ENCODE peak calls at places on chromosomes 12 and 14, in seven cellular contexts. One of them, this sample, is unnamed.

GRCh38 chr14:61147369-61147897 is 133.7 kb downstream of the TMEM30B start:
- DNase-seq in SK-N-SH: no peak
- DNase-seq in Panc1: no peak
- DNase-seq in GM12878: no peak
- DNase-seq in K562: no peak
- DNase-seq in H1: no peak
- DNase-seq in HepG2: no peak
- DNase-seq in this sample: no peak

GRCh38 chr12:31370645-31371620 is 45.0 kb upstream of the SINHCAF start:
- DNase-seq in H1: peak
- DNase-seq in GM12878: no peak
- DNase-seq in SK-N-SH: no peak
- DNase-seq in K562: peak
- DNase-seq in HepG2: peak
- DNase-seq in Panc1: no peak
- DNase-seq in this sample: no peak

GRCh38 chr14:40983604-40984003 is 623.1 kb upstream of the LRFN5 start:
- DNase-seq in K562: no peak
- DNase-seq in HepG2: no peak
- DNase-seq in Panc1: no peak
- DNase-seq in GM12878: no peak
- DNase-seq in SK-N-SH: no peak
- DNase-seq in H1: no peak
- DNase-seq in this sample: no peak

GRCh38 chr14:32078030-32078793 is 1.1 kb downstream of the ARHGAP5 start:
- DNase-seq in SK-N-SH: peak
- DNase-seq in HepG2: peak
- DNase-seq in K562: peak
- DNase-seq in GM12878: no peak
- DNase-seq in Panc1: no peak
- DNase-seq in H1: no peak
- DNase-seq in this sample: no peak

GRCh38 chr12:76375470-76375869 is 27.3 kb upstream of the BBS10 start:
- DNase-seq in Panc1: no peak
- DNase-seq in H1: no peak
- DNase-seq in SK-N-SH: no peak
- DNase-seq in GM12878: no peak
- DNase-seq in K562: no peak
- DNase-seq in HepG2: peak
- DNase-seq in this sample: no peak

GRCh38 chr14:22471545-22472121 is 117.4 kb downstream of the DAD1 start:
- DNase-seq in K562: peak
- DNase-seq in H1: peak
- DNase-seq in SK-N-SH: peak
- DNase-seq in HepG2: peak
- DNase-seq in GM12878: no peak
- DNase-seq in Panc1: peak
- DNase-seq in this sample: peak

GRCh38 chr12:115911360-115911759 is 366.1 kb downstream of the MED13L start:
- DNase-seq in Panc1: no peak
- DNase-seq in HepG2: no peak
- DNase-seq in GM12878: no peak
- DNase-seq in SK-N-SH: no peak
- DNase-seq in H1: no peak
- DNase-seq in K562: no peak
- DNase-seq in this sample: no peak

GRCh38 chr12:19035552-19035951 is 94.0 kb upstream of the PLEKHA5 start:
- DNase-seq in HepG2: no peak
- DNase-seq in H1: no peak
- DNase-seq in SK-N-SH: no peak
- DNase-seq in Panc1: no peak
- DNase-seq in K562: no peak
- DNase-seq in GM12878: no peak
- DNase-seq in this sample: no peak

GRCh38 chr12:57727758-57728395 is 10.7 kb downstream of the AGAP2 start:
- DNase-seq in H1: no peak
- DNase-seq in GM12878: no peak
- DNase-seq in HepG2: no peak
- DNase-seq in Panc1: no peak
- DNase-seq in SK-N-SH: no peak
- DNase-seq in K562: no peak
- DNase-seq in this sample: no peak

GRCh38 chr12:830111-830867 is 77.9 kb downstream of the WNK1 start:
- DNase-seq in K562: no peak
- DNase-seq in HepG2: no peak
- DNase-seq in Panc1: no peak
- DNase-seq in SK-N-SH: no peak
- DNase-seq in GM12878: no peak
- DNase-seq in H1: no peak
- DNase-seq in this sample: no peak

GRCh38 chr12:122366685-122367475 is 55.6 kb downstream of the CLIP1 start:
- DNase-seq in GM12878: no peak
- DNase-seq in Panc1: peak
- DNase-seq in K562: peak
- DNase-seq in SK-N-SH: no peak
- DNase-seq in HepG2: peak
- DNase-seq in H1: no peak
- DNase-seq in this sample: peak

GRCh38 chr14:68486033-68486732 is 306.7 kb downstream of the ZFP36L1 start:
- DNase-seq in GM12878: no peak
- DNase-seq in Panc1: no peak
- DNase-seq in K562: peak
- DNase-seq in SK-N-SH: no peak
- DNase-seq in HepG2: peak
- DNase-seq in H1: no peak
- DNase-seq in this sample: no peak

GRCh38 chr14:65993996-65994395 is 492.2 kb upstream of the CCDC196 start:
- DNase-seq in HepG2: no peak
- DNase-seq in Panc1: no peak
- DNase-seq in H1: no peak
- DNase-seq in K562: no peak
- DNase-seq in SK-N-SH: no peak
- DNase-seq in GM12878: no peak
- DNase-seq in this sample: no peak

GRCh38 chr14:65993103-65993502 is 493.1 kb upstream of the CCDC196 start:
- DNase-seq in GM12878: no peak
- DNase-seq in Panc1: no peak
- DNase-seq in SK-N-SH: no peak
- DNase-seq in HepG2: no peak
- DNase-seq in K562: no peak
- DNase-seq in H1: no peak
- DNase-seq in this sample: no peak

GRCh38 chr14:65985976-65986375 is 500.2 kb upstream of the CCDC196 start:
- DNase-seq in GM12878: no peak
- DNase-seq in SK-N-SH: no peak
- DNase-seq in H1: no peak
- DNase-seq in K562: no peak
- DNase-seq in HepG2: no peak
- DNase-seq in Panc1: no peak
- DNase-seq in this sample: no peak

GRCh38 chr14:65989981-65990380 is 496.2 kb upstream of the CCDC196 start:
- DNase-seq in SK-N-SH: no peak
- DNase-seq in Panc1: no peak
- DNase-seq in K562: no peak
- DNase-seq in HepG2: no peak
- DNase-seq in GM12878: no peak
- DNase-seq in H1: no peak
- DNase-seq in this sample: no peak

DNA sequence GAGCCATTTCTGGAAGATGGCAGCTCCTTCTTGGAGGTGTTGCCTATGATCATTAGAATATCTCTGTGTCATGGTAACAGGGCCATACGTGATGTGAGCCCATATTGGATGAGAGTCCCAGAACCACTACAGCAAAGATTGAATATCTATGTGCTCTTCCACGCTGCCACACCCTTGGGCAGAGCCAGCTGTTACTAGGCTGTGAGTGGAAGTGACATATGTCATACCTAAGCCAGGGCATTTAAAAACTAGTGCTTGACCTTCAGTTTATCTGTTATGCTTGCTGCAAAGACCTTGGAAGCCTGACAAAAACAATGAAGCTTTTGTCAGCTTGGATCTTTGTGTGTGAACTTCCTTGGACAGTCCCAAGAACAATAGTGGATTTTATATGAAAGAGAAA is 495.0 kb upstream of the CCDC196 start:
- DNase-seq in H1: no peak
- DNase-seq in HepG2: no peak
- DNase-seq in Panc1: no peak
- DNase-seq in K562: no peak
- DNase-seq in SK-N-SH: no peak
- DNase-seq in GM12878: no peak
- DNase-seq in this sample: no peak
- TF ChIP-seq SIN3A in H1: no peak
- TF ChIP-seq SIN3A in HepG2: no peak
- TF ChIP-seq SIN3A in Panc1: no peak
- TF ChIP-seq SIN3A in K562: no peak
- TF ChIP-seq SIN3A in SK-N-SH: no peak
- TF ChIP-seq SIN3A in GM12878: no peak
- TF ChIP-seq SIN3A in this sample: no peak

GRCh38 chr12:112121780-112122565 is 3.4 kb upstream of the TRAFD1 start:
- DNase-seq in SK-N-SH: no peak
- DNase-seq in GM12878: no peak
- DNase-seq in Panc1: no peak
- DNase-seq in H1: no peak
- DNase-seq in K562: peak
- DNase-seq in HepG2: no peak
- DNase-seq in this sample: peak
- TF ChIP-seq SIN3A in SK-N-SH: no peak
- TF ChIP-seq SIN3A in GM12878: no peak
- TF ChIP-seq SIN3A in Panc1: no peak
- TF ChIP-seq SIN3A in H1: no peak
- TF ChIP-seq SIN3A in K562: no peak
- TF ChIP-seq SIN3A in HepG2: no peak
- TF ChIP-seq SIN3A in this sample: no peak

GRCh38 chr12:108876550-108876949 is 3.3 kb upstream of the DAO start:
- DNase-seq in HepG2: no peak
- DNase-seq in SK-N-SH: no peak
- DNase-seq in Panc1: no peak
- DNase-seq in K562: no peak
- DNase-seq in H1: no peak
- DNase-seq in GM12878: no peak
- DNase-seq in this sample: no peak
- TF ChIP-seq SIN3A in HepG2: no peak
- TF ChIP-seq SIN3A in SK-N-SH: no peak
- TF ChIP-seq SIN3A in Panc1: no peak
- TF ChIP-seq SIN3A in K562: no peak
- TF ChIP-seq SIN3A in H1: no peak
- TF ChIP-seq SIN3A in GM12878: no peak
- TF ChIP-seq SIN3A in this sample: no peak

DNA sequence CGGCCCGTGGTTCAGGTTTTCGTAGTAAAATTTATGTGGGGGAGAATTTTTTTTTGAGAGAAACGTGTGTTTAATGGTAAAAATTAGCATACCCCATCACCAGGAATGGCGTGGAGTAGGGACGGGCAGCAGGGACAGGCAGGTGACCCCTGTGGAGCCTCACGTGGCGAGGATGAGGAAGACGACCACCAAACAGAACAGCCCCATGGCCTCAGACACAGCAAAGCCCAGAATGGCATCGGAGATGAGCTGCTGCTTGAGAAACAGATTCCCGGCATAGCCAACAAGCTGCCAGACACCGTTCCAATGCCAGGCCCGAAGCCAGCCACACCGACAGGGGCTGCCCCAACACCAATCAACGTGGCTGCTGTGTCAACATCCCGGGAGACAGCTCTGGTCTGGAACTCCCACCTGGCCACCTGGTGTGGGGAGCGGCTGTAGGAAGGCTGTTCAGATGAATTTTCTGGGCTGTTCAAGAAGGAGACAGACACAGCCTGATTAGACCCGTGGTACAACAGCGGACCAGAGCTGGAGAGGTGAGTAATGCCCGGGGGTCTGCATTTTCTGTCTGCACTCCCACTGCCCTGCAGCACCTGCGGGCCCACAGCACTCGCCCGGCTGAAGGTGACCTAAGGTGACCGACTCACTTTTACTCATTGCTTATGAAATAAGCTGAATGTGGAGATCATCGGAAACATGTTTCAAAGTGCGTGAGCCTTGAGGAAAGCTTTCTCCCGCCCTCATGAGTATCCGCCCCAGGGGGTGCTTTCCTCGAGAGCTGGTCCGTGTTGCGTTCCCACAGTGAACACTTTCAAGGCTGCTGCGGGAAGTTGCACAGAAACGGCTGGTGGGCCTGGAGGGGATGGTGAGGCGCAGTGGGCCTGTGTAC is 10.6 kb downstream of the TMEM121 start:
- DNase-seq in HepG2: no peak
- DNase-seq in K562: no peak
- DNase-seq in Panc1: no peak
- DNase-seq in H1: no peak
- DNase-seq in SK-N-SH: peak
- DNase-seq in GM12878: no peak
- DNase-seq in this sample: no peak
- TF ChIP-seq SIN3A in HepG2: no peak
- TF ChIP-seq SIN3A in K562: no peak
- TF ChIP-seq SIN3A in Panc1: no peak
- TF ChIP-seq SIN3A in H1: no peak
- TF ChIP-seq SIN3A in SK-N-SH: no peak
- TF ChIP-seq SIN3A in GM12878: no peak
- TF ChIP-seq SIN3A in this sample: no peak

This sample was measured in HCT116.